ENCODE peak calls at places on chromosomes 7 and 10, in eight cellular contexts. One of them, this sample, is unnamed. For H3K36me3, the result is how much of the 10 kb centered on the place peaks cover.

GRCh38 chr7:73827568-73828106 is 3.2 kb upstream of the CLDN4 start:
- DNase-seq in mucosa of descending colon: peak
- DNase-seq in endodermal cell: peak
- DNase-seq in CD4-positive, CD25-positive, alpha-beta regulatory T cell: peak
- DNase-seq in effector memory CD4-positive, alpha-beta T cell: no peak
- DNase-seq in adipocyte: no peak
- DNase-seq in heart right ventricle: no peak
- DNase-seq in thyroid gland: peak
- DNase-seq in this sample: peak

GRCh38 chr7:30145521-30145920 is 10.7 kb downstream of the MTURN start:
- DNase-seq in endodermal cell: no peak
- DNase-seq in CD4-positive, CD25-positive, alpha-beta regulatory T cell: no peak
- DNase-seq in mucosa of descending colon: no peak
- DNase-seq in effector memory CD4-positive, alpha-beta T cell: no peak
- DNase-seq in thyroid gland: no peak
- DNase-seq in heart right ventricle: no peak
- DNase-seq in adipocyte: no peak
- DNase-seq in this sample: no peak

GRCh38 chr10:43123361-43124093 is 14.7 kb upstream of the CSGALNACT2 start:
- DNase-seq in CD4-positive, CD25-positive, alpha-beta regulatory T cell: no peak
- DNase-seq in endodermal cell: peak
- DNase-seq in thyroid gland: no peak
- DNase-seq in effector memory CD4-positive, alpha-beta T cell: no peak
- DNase-seq in adipocyte: no peak
- DNase-seq in heart right ventricle: no peak
- DNase-seq in mucosa of descending colon: peak
- DNase-seq in this sample: no peak

GRCh38 chr10:66414943-66415342 is 510.9 kb upstream of the LRRTM3 start:
- DNase-seq in thyroid gland: no peak
- DNase-seq in adipocyte: no peak
- DNase-seq in effector memory CD4-positive, alpha-beta T cell: no peak
- DNase-seq in endodermal cell: no peak
- DNase-seq in CD4-positive, CD25-positive, alpha-beta regulatory T cell: no peak
- DNase-seq in mucosa of descending colon: no peak
- DNase-seq in heart right ventricle: no peak
- DNase-seq in this sample: no peak

GRCh38 chr7:99102809-99103690 is 40.9 kb downstream of the SMURF1 start:
- DNase-seq in adipocyte: peak
- DNase-seq in endodermal cell: no peak
- DNase-seq in CD4-positive, CD25-positive, alpha-beta regulatory T cell: peak
- DNase-seq in effector memory CD4-positive, alpha-beta T cell: no peak
- DNase-seq in thyroid gland: no peak
- DNase-seq in mucosa of descending colon: no peak
- DNase-seq in heart right ventricle: no peak
- DNase-seq in this sample: no peak

GRCh38 chr7:1553513-1554210 is 2.3 kb downstream of the TMEM184A start:
- DNase-seq in heart right ventricle: no peak
- DNase-seq in mucosa of descending colon: no peak
- DNase-seq in adipocyte: no peak
- DNase-seq in endodermal cell: no peak
- DNase-seq in thyroid gland: no peak
- DNase-seq in effector memory CD4-positive, alpha-beta T cell: no peak
- DNase-seq in CD4-positive, CD25-positive, alpha-beta regulatory T cell: no peak
- DNase-seq in this sample: no peak

GRCh38 chr7:10685040-10685439 is 288.6 kb upstream of the PHF14 start:
- DNase-seq in heart right ventricle: no peak
- DNase-seq in endodermal cell: no peak
- DNase-seq in adipocyte: no peak
- DNase-seq in thyroid gland: no peak
- DNase-seq in effector memory CD4-positive, alpha-beta T cell: no peak
- DNase-seq in CD4-positive, CD25-positive, alpha-beta regulatory T cell: no peak
- DNase-seq in mucosa of descending colon: no peak
- DNase-seq in this sample: no peak

GRCh38 chr10:72785422-72785818 is 93.5 kb downstream of the MCU start:
- DNase-seq in adipocyte: no peak
- DNase-seq in endodermal cell: no peak
- DNase-seq in mucosa of descending colon: no peak
- DNase-seq in heart right ventricle: no peak
- DNase-seq in CD4-positive, CD25-positive, alpha-beta regulatory T cell: no peak
- DNase-seq in effector memory CD4-positive, alpha-beta T cell: no peak
- DNase-seq in thyroid gland: no peak
- DNase-seq in this sample: no peak

GRCh38 chr7:126535176-126535575 is 717.6 kb downstream of the GRM8 start:
- DNase-seq in heart right ventricle: no peak
- DNase-seq in CD4-positive, CD25-positive, alpha-beta regulatory T cell: no peak
- DNase-seq in mucosa of descending colon: no peak
- DNase-seq in thyroid gland: peak
- DNase-seq in effector memory CD4-positive, alpha-beta T cell: no peak
- DNase-seq in adipocyte: no peak
- DNase-seq in endodermal cell: no peak
- DNase-seq in this sample: no peak

GRCh38 chr7:92436843-92437445 is 10.3 kb upstream of the GATAD1 start:
- DNase-seq in heart right ventricle: no peak
- DNase-seq in effector memory CD4-positive, alpha-beta T cell: no peak
- DNase-seq in adipocyte: no peak
- DNase-seq in mucosa of descending colon: no peak
- DNase-seq in endodermal cell: peak
- DNase-seq in CD4-positive, CD25-positive, alpha-beta regulatory T cell: no peak
- DNase-seq in thyroid gland: no peak
- DNase-seq in this sample: no peak

GRCh38 chr10:118007773-118008172 is 39.0 kb downstream of the RAB11FIP2 start:
- DNase-seq in endodermal cell: no peak
- DNase-seq in mucosa of descending colon: no peak
- DNase-seq in effector memory CD4-positive, alpha-beta T cell: no peak
- DNase-seq in adipocyte: no peak
- DNase-seq in CD4-positive, CD25-positive, alpha-beta regulatory T cell: no peak
- DNase-seq in thyroid gland: no peak
- DNase-seq in heart right ventricle: no peak
- DNase-seq in this sample: no peak

GRCh38 chr7:46881507-46882127 is 700.3 kb downstream of the TNS3 start:
- DNase-seq in mucosa of descending colon: no peak
- DNase-seq in effector memory CD4-positive, alpha-beta T cell: no peak
- DNase-seq in adipocyte: no peak
- DNase-seq in CD4-positive, CD25-positive, alpha-beta regulatory T cell: no peak
- DNase-seq in heart right ventricle: no peak
- DNase-seq in endodermal cell: peak
- DNase-seq in thyroid gland: no peak
- DNase-seq in this sample: no peak

GRCh38 chr7:28477041-28477442 is 64.7 kb downstream of the CREB5 start:
- DNase-seq in mucosa of descending colon: no peak
- DNase-seq in CD4-positive, CD25-positive, alpha-beta regulatory T cell: no peak
- DNase-seq in endodermal cell: no peak
- DNase-seq in thyroid gland: no peak
- DNase-seq in adipocyte: no peak
- DNase-seq in heart right ventricle: no peak
- DNase-seq in effector memory CD4-positive, alpha-beta T cell: no peak
- DNase-seq in this sample: no peak

GRCh38 chr10:13270877-13271551 is 28.9 kb downstream of the PHYH start:
- DNase-seq in adipocyte: no peak
- DNase-seq in mucosa of descending colon: no peak
- DNase-seq in endodermal cell: no peak
- DNase-seq in CD4-positive, CD25-positive, alpha-beta regulatory T cell: no peak
- DNase-seq in heart right ventricle: no peak
- DNase-seq in thyroid gland: no peak
- DNase-seq in effector memory CD4-positive, alpha-beta T cell: no peak
- DNase-seq in this sample: peak

GRCh38 chr7:129278688-129279087 is 53.9 kb downstream of the AHCYL2 start:
- DNase-seq in thyroid gland: no peak
- DNase-seq in CD4-positive, CD25-positive, alpha-beta regulatory T cell: no peak
- DNase-seq in adipocyte: no peak
- DNase-seq in endodermal cell: no peak
- DNase-seq in effector memory CD4-positive, alpha-beta T cell: no peak
- DNase-seq in mucosa of descending colon: no peak
- DNase-seq in heart right ventricle: no peak
- DNase-seq in this sample: no peak

GRCh38 chr10:22649390-22649841 is 65.0 kb downstream of the PIP4K2A start:
- DNase-seq in effector memory CD4-positive, alpha-beta T cell: no peak
- DNase-seq in mucosa of descending colon: no peak
- DNase-seq in thyroid gland: no peak
- DNase-seq in endodermal cell: no peak
- DNase-seq in adipocyte: no peak
- DNase-seq in CD4-positive, CD25-positive, alpha-beta regulatory T cell: peak
- DNase-seq in heart right ventricle: no peak
- DNase-seq in this sample: no peak

GRCh38 chr7:22765609-22766008 is 38.6 kb downstream of the IL6 start:
- DNase-seq in heart right ventricle: no peak
- DNase-seq in mucosa of descending colon: no peak
- DNase-seq in CD4-positive, CD25-positive, alpha-beta regulatory T cell: no peak
- DNase-seq in adipocyte: no peak
- DNase-seq in effector memory CD4-positive, alpha-beta T cell: no peak
- DNase-seq in thyroid gland: no peak
- DNase-seq in endodermal cell: no peak
- DNase-seq in this sample: no peak

GRCh38 chr7:28005848-28006233 is 174.8 kb downstream of the JAZF1 start:
- DNase-seq in CD4-positive, CD25-positive, alpha-beta regulatory T cell: no peak
- DNase-seq in endodermal cell: no peak
- DNase-seq in mucosa of descending colon: no peak
- DNase-seq in adipocyte: no peak
- DNase-seq in thyroid gland: no peak
- DNase-seq in effector memory CD4-positive, alpha-beta T cell: no peak
- DNase-seq in heart right ventricle: no peak
- DNase-seq in this sample: no peak

GRCh38 chr7:155230169-155230593 is 67.5 kb upstream of the INSIG1 start:
- DNase-seq in endodermal cell: peak
- DNase-seq in mucosa of descending colon: no peak
- DNase-seq in adipocyte: peak
- DNase-seq in CD4-positive, CD25-positive, alpha-beta regulatory T cell: no peak
- DNase-seq in thyroid gland: no peak
- DNase-seq in heart right ventricle: no peak
- DNase-seq in effector memory CD4-positive, alpha-beta T cell: no peak
- DNase-seq in this sample: no peak

GRCh38 chr10:123996302-123996701 is 97.1 kb downstream of the CHST15 start:
- DNase-seq in heart right ventricle: no peak
- DNase-seq in mucosa of descending colon: no peak
- DNase-seq in CD4-positive, CD25-positive, alpha-beta regulatory T cell: no peak
- DNase-seq in endodermal cell: no peak
- DNase-seq in thyroid gland: no peak
- DNase-seq in effector memory CD4-positive, alpha-beta T cell: no peak
- DNase-seq in adipocyte: no peak
- DNase-seq in this sample: no peak

GRCh38 chr7:129690701-129691100 is 79.2 kb downstream of the NRF1 start:
- DNase-seq in CD4-positive, CD25-positive, alpha-beta regulatory T cell: no peak
- DNase-seq in heart right ventricle: no peak
- DNase-seq in effector memory CD4-positive, alpha-beta T cell: no peak
- DNase-seq in adipocyte: peak
- DNase-seq in mucosa of descending colon: no peak
- DNase-seq in thyroid gland: no peak
- DNase-seq in endodermal cell: no peak
- DNase-seq in this sample: no peak

GRCh38 chr10:29438271-29438670 is 149.4 kb downstream of the LYZL1 start:
- DNase-seq in thyroid gland: no peak
- DNase-seq in effector memory CD4-positive, alpha-beta T cell: no peak
- DNase-seq in heart right ventricle: no peak
- DNase-seq in CD4-positive, CD25-positive, alpha-beta regulatory T cell: no peak
- DNase-seq in adipocyte: no peak
- DNase-seq in endodermal cell: no peak
- DNase-seq in mucosa of descending colon: no peak
- DNase-seq in this sample: no peak

GRCh38 chr10:94076325-94076841 is 82.7 kb downstream of the PLCE1 start:
- DNase-seq in mucosa of descending colon: no peak
- DNase-seq in CD4-positive, CD25-positive, alpha-beta regulatory T cell: no peak
- DNase-seq in endodermal cell: no peak
- DNase-seq in heart right ventricle: no peak
- DNase-seq in thyroid gland: peak
- DNase-seq in adipocyte: peak
- DNase-seq in effector memory CD4-positive, alpha-beta T cell: no peak
- DNase-seq in this sample: peak

GRCh38 chr10:99399664-99400063 is 30.8 kb downstream of the GOT1 start:
- DNase-seq in mucosa of descending colon: no peak
- DNase-seq in endodermal cell: no peak
- DNase-seq in effector memory CD4-positive, alpha-beta T cell: no peak
- DNase-seq in CD4-positive, CD25-positive, alpha-beta regulatory T cell: no peak
- DNase-seq in adipocyte: no peak
- DNase-seq in thyroid gland: no peak
- DNase-seq in heart right ventricle: no peak
- DNase-seq in this sample: no peak

GRCh38 chr10:99406149-99406548 is 24.3 kb downstream of the GOT1 start:
- DNase-seq in CD4-positive, CD25-positive, alpha-beta regulatory T cell: no peak
- DNase-seq in mucosa of descending colon: no peak
- DNase-seq in adipocyte: no peak
- DNase-seq in effector memory CD4-positive, alpha-beta T cell: no peak
- DNase-seq in heart right ventricle: no peak
- DNase-seq in thyroid gland: no peak
- DNase-seq in endodermal cell: no peak
- DNase-seq in this sample: no peak

GRCh38 chr10:99403674-99404073 is 26.8 kb downstream of the GOT1 start:
- DNase-seq in endodermal cell: no peak
- DNase-seq in effector memory CD4-positive, alpha-beta T cell: no peak
- DNase-seq in mucosa of descending colon: no peak
- DNase-seq in CD4-positive, CD25-positive, alpha-beta regulatory T cell: no peak
- DNase-seq in thyroid gland: no peak
- DNase-seq in adipocyte: no peak
- DNase-seq in heart right ventricle: no peak
- DNase-seq in this sample: no peak
- H3K36me3 ChIP-seq in endodermal cell: half or more
- H3K36me3 ChIP-seq in effector memory CD4-positive, alpha-beta T cell: under half
- H3K36me3 ChIP-seq in mucosa of descending colon: under half
- H3K36me3 ChIP-seq in CD4-positive, CD25-positive, alpha-beta regulatory T cell: half or more
- H3K36me3 ChIP-seq in thyroid gland: half or more
- H3K36me3 ChIP-seq in adipocyte: half or more
- H3K36me3 ChIP-seq in heart right ventricle: under half
- H3K36me3 ChIP-seq in this sample: under half

GRCh38 chr10:79292026-79292425 is 55.2 kb upstream of the PPIF start:
- DNase-seq in endodermal cell: no peak
- DNase-seq in effector memory CD4-positive, alpha-beta T cell: no peak
- DNase-seq in thyroid gland: no peak
- DNase-seq in mucosa of descending colon: no peak
- DNase-seq in adipocyte: no peak
- DNase-seq in CD4-positive, CD25-positive, alpha-beta regulatory T cell: no peak
- DNase-seq in heart right ventricle: no peak
- DNase-seq in this sample: no peak
- H3K36me3 ChIP-seq in endodermal cell: under half
- H3K36me3 ChIP-seq in effector memory CD4-positive, alpha-beta T cell: under half
- H3K36me3 ChIP-seq in thyroid gland: half or more
- H3K36me3 ChIP-seq in mucosa of descending colon: under half
- H3K36me3 ChIP-seq in adipocyte: half or more
- H3K36me3 ChIP-seq in CD4-positive, CD25-positive, alpha-beta regulatory T cell: under half
- H3K36me3 ChIP-seq in heart right ventricle: under half
- H3K36me3 ChIP-seq in this sample: under half

DNA sequence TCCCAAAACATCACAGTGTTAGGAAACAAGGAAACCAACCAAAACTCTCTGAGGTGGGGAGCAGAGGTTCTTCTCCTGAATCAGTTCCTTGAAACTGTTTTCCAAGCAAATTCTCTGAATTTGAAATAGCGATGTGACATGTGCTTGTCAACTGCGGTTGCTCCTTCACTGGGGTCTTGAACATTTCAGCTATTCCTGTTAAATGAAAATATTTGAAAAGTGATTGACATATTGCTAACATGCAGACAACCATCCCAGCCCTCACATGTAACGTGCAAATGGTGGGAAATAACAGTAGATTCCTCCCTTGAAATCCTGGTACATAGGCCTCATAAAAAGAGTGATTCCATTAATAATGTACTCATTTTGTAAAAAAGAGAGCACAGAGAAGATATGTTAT is 15.9 kb downstream of the MKI67 start:
- DNase-seq in adipocyte: no peak
- DNase-seq in thyroid gland: no peak
- DNase-seq in mucosa of descending colon: no peak
- DNase-seq in endodermal cell: no peak
- DNase-seq in effector memory CD4-positive, alpha-beta T cell: no peak
- DNase-seq in CD4-positive, CD25-positive, alpha-beta regulatory T cell: no peak
- DNase-seq in heart right ventricle: no peak
- DNase-seq in this sample: no peak
- H3K36me3 ChIP-seq in adipocyte: under half
- H3K36me3 ChIP-seq in thyroid gland: under half
- H3K36me3 ChIP-seq in mucosa of descending colon: under half
- H3K36me3 ChIP-seq in endodermal cell: half or more
- H3K36me3 ChIP-seq in effector memory CD4-positive, alpha-beta T cell: under half
- H3K36me3 ChIP-seq in CD4-positive, CD25-positive, alpha-beta regulatory T cell: under half
- H3K36me3 ChIP-seq in heart right ventricle: under half
- H3K36me3 ChIP-seq in this sample: under half

GRCh38 chr10:70201105-70201504 is 30.8 kb upstream of the SAR1A start:
- DNase-seq in thyroid gland: no peak
- DNase-seq in adipocyte: no peak
- DNase-seq in heart right ventricle: no peak
- DNase-seq in endodermal cell: no peak
- DNase-seq in effector memory CD4-positive, alpha-beta T cell: no peak
- DNase-seq in mucosa of descending colon: no peak
- DNase-seq in CD4-positive, CD25-positive, alpha-beta regulatory T cell: no peak
- DNase-seq in this sample: no peak
- H3K36me3 ChIP-seq in thyroid gland: half or more
- H3K36me3 ChIP-seq in adipocyte: half or more
- H3K36me3 ChIP-seq in heart right ventricle: under half
- H3K36me3 ChIP-seq in endodermal cell: half or more
- H3K36me3 ChIP-seq in effector memory CD4-positive, alpha-beta T cell: under half
- H3K36me3 ChIP-seq in mucosa of descending colon: under half
- H3K36me3 ChIP-seq in CD4-positive, CD25-positive, alpha-beta regulatory T cell: under half
- H3K36me3 ChIP-seq in this sample: under half